ENCODE peak calls at places on chromosomes 5 and 9, in eight cellular contexts. U is H9, D is T1000, R is left colon, H is iris pigment epithelial cell, Q is skeletal muscle cell, L is A549, X is NCI-H1417. E is an unnamed sample.

GRCh38 chr5:170252109-170252508 is 19.3 kb downstream of the C5orf58 start:
- DNase-seq in X (no peak), H (no peak), D (no peak), Q (no peak), U (no peak), R (no peak), L (no peak), E (no peak)

GRCh38 chr9:7266911-7267555 is 509.3 kb downstream of the KDM4C start:
- DNase-seq in Q (no peak), L (no peak), R (peak; percentile 61), X (peak; percentile 93), H (no peak), D (no peak), U (no peak), E (no peak)

GRCh38 chr5:14239951-14240350 is 96.8 kb downstream of the TRIO start:
- DNase-seq in Q (no peak), R (no peak), D (no peak), U (no peak), X (no peak), L (no peak), H (no peak), E (no peak)

GRCh38 chr5:71632168-71632567 is 45.0 kb downstream of the MCCC2 start:
- DNase-seq in U (no peak), X (no peak), H (no peak), L (no peak), D (no peak), R (no peak), Q (no peak), E (no peak)

GRCh38 chr5:68176802-68177479 is 38.6 kb upstream of the PIK3R1 start:
- DNase-seq in R (no peak), Q (no peak), H (no peak), D (no peak), L (no peak), X (no peak), U (no peak), E (no peak)

GRCh38 chr5:132327278-132327959 is 33.2 kb downstream of the SLC22A4 start:
- DNase-seq in H (peak; percentile 86), D (no peak), X (no peak), R (no peak), U (no peak), Q (no peak), L (no peak), E (no peak)

GRCh38 chr9:101527066-101527465 is 6.6 kb upstream of the RNF20 start:
- DNase-seq in L (no peak), U (no peak), R (no peak), Q (no peak), X (no peak), D (no peak), H (peak; percentile 68), E (no peak)

GRCh38 chr5:149857499-149857898 is 87.1 kb downstream of the PDE6A start:
- DNase-seq in X (no peak), Q (peak; percentile 82), U (no peak), H (peak; percentile 54), L (peak; percentile 58), R (peak; percentile 96), D (no peak), E (no peak)

GRCh38 chr5:91293131-91293530 is 90.0 kb downstream of the ARRDC3 start:
- DNase-seq in U (peak; percentile 56), D (no peak), L (no peak), H (peak; percentile 70), Q (peak; percentile 46), R (no peak), X (no peak), E (peak; percentile 83)

GRCh38 chr9:134175808-134176598 is 11.6 kb upstream of the RNU6ATAC start:
- DNase-seq in X (no peak), Q (no peak), H (no peak), D (no peak), L (no peak), R (no peak), U (no peak), E (no peak)

GRCh38 chr5:135229679-135230132 is 169.3 kb downstream of the MACROH2A1 start:
- DNase-seq in L (peak; percentile 26), Q (no peak), H (no peak), D (no peak), U (no peak), R (no peak), X (no peak), E (no peak)

GRCh38 chr9:31334837-31335528 is 1049.5 kb upstream of the ACO1 start:
- DNase-seq in Q (no peak), L (no peak), X (no peak), H (no peak), R (no peak), D (no peak), U (no peak), E (no peak)

GRCh38 chr9:28093141-28093540 is 519.9 kb upstream of the C9orf72 start:
- DNase-seq in H (no peak), R (no peak), X (peak; percentile 95), Q (no peak), D (no peak), L (no peak), U (no peak), E (peak; percentile 43)

GRCh38 chr9:90538566-90538965 is 104.1 kb downstream of the DIRAS2 start:
- DNase-seq in L (no peak), Q (no peak), X (no peak), D (no peak), U (no peak), H (no peak), R (no peak), E (no peak)

GRCh38 chr9:33794560-33794959 is 801 bp upstream of the PRSS3 start:
- DNase-seq in H (no peak), R (no peak), Q (no peak), L (no peak), U (no peak), X (peak; percentile 71), D (no peak), E (no peak)

GRCh38 chr5:38780950-38781349 is 64.9 kb upstream of the OSMR start:
- DNase-seq in D (no peak), X (no peak), H (peak; percentile 90), L (peak; percentile 39), U (no peak), R (peak; percentile 36), Q (peak; percentile 66), E (no peak)

GRCh38 chr5:67095346-67095871 is 101.2 kb downstream of the CD180 start:
- DNase-seq in H (peak; percentile 57), D (no peak), L (peak; percentile 50), X (peak; percentile 22), R (peak; percentile 78), Q (peak; percentile 36), U (no peak), E (no peak)

GRCh38 chr9:27338527-27338903 is 41.6 kb upstream of the EQTN start:
- DNase-seq in H (no peak), X (no peak), D (no peak), R (no peak), Q (no peak), U (no peak), L (no peak), E (no peak)

GRCh38 chr5:157819502-157820125 is 39.3 kb downstream of the CLINT1 start:
- DNase-seq in X (no peak), D (no peak), U (no peak), R (no peak), Q (no peak), H (peak; percentile 15), L (no peak), E (no peak)

GRCh38 chr5:37717613-37718431 is 122.0 kb downstream of the GDNF start:
- DNase-seq in U (no peak), D (peak; percentile 47), X (peak; percentile 94), H (peak; percentile 94), R (peak; percentile 84), Q (peak; percentile 76), L (peak; percentile 79), E (no peak)

GRCh38 chr9:129656795-129657390 is 8.6 kb upstream of the PRRX2 start:
- DNase-seq in U (no peak), X (no peak), L (peak; percentile 57), Q (peak; percentile 42), R (no peak), D (peak; percentile 67), H (peak; percentile 55), E (no peak)

GRCh38 chr9:17219261-17219660 is 84.4 kb downstream of the CNTLN start:
- DNase-seq in L (no peak), X (no peak), Q (no peak), R (no peak), U (no peak), D (no peak), H (peak; percentile 31), E (no peak)

GRCh38 chr5:179259731-179260323 is 85.4 kb downstream of the ADAMTS2 start:
- DNase-seq in L (no peak), R (no peak), H (no peak), Q (no peak), U (peak; percentile 19), X (no peak), D (no peak), E (peak; percentile 44)

GRCh38 chr5:151106073-151106472 is 25.2 kb upstream of the TNIP1 start:
- DNase-seq in X (no peak), H (no peak), D (no peak), R (no peak), Q (no peak), L (no peak), U (no peak), E (no peak)

GRCh38 chr5:172707285-172708182 is 63.5 kb downstream of the DUSP1 start:
- DNase-seq in U (peak; percentile 81), X (peak; percentile 9), Q (peak; percentile 28), L (peak; percentile 84), H (peak; percentile 67), D (no peak), R (no peak), E (peak; percentile 88)

GRCh38 chr5:76737846-76738245 is 21.9 kb downstream of the F2R start:
- DNase-seq in R (no peak), Q (no peak), H (no peak), L (no peak), D (no peak), X (no peak), U (no peak), E (no peak)

GRCh38 chr5:124662261-124662781 is 84.1 kb downstream of the ZNF608 start:
- DNase-seq in R (peak; percentile 54), H (no peak), L (peak; percentile 81), Q (no peak), U (no peak), X (peak; percentile 61), D (no peak), E (peak; percentile 67)

GRCh38 chr9:89505795-89506385 is 8.0 kb upstream of the SEMA4D start:
- DNase-seq in D (no peak), H (peak; percentile 10), R (no peak), U (no peak), X (peak; percentile 56), Q (no peak), L (no peak), E (no peak)

GRCh38 chr9:131590449-131590848 is 45.1 kb downstream of the PRRT1B start:
- DNase-seq in L (no peak), R (no peak), Q (no peak), D (no peak), X (no peak), U (no peak), H (no peak), E (no peak)

GRCh38 chr9:93673844-93674334 is 97.5 kb downstream of the PHF2 start:
- DNase-seq in R (no peak), D (no peak), X (no peak), U (peak; percentile 20), L (no peak), Q (no peak), H (no peak), E (no peak)

GRCh38 chr5:112646139-112646941 is 91.3 kb upstream of the APC start:
- DNase-seq in H (no peak), Q (no peak), X (no peak), D (no peak), R (no peak), U (no peak), L (no peak), E (no peak)

GRCh38 chr9:93963969-93964368 is 8.8 kb upstream of the BARX1 start:
- DNase-seq in Q (no peak), R (no peak), L (no peak), H (no peak), U (no peak), D (no peak), X (no peak), E (peak; percentile 44)

GRCh38 chr5:8363133-8363532 is 494.2 kb downstream of the MTRR start:
- DNase-seq in R (no peak), H (peak; percentile 8), Q (no peak), X (no peak), U (no peak), L (no peak), D (no peak), E (no peak)

GRCh38 chr9:130296783-130297055 is 31.2 kb downstream of the HMCN2 start:
- DNase-seq in L (no peak), R (no peak), Q (no peak), X (no peak), U (no peak), D (no peak), H (no peak), E (peak; percentile 42)